ENCODE peak calls at places on chromosome 22, in ten cellular contexts. Q is psoas muscle; C is natural killer cell; Z is A549; M is endothelial cell; S is heart left ventricle; H is CD8-positive, alpha-beta T cell; P is fibroblast of the aortic adventitia; W is MCF 10A; R is fibroblast of villous mesenchyme. E is an unnamed sample.

GRCh38 chr22:35597692-35598395 is 19.3 kb downstream of the MB start:
- DNase-seq in Q (no peak), C (no peak), Z (no peak), M (no peak), S (no peak), H (no peak), P (no peak), W (no peak), R (no peak), E (no peak)

GRCh38 chr22:24181088-24181995 is at the start of gene SUSD2:
- DNase-seq in Q (peak), C (no peak), Z (no peak), M (no peak), S (no peak), H (no peak), P (no peak), W (no peak), R (no peak), E (no peak)

GRCh38 chr22:30128511-30128910 is 48.2 kb downstream of the HORMAD2 start:
- DNase-seq in Q (no peak), C (no peak), Z (no peak), M (no peak), S (no peak), H (no peak), P (no peak), W (no peak), R (no peak), E (no peak)

GRCh38 chr22:19890502-19891349 is 36.1 kb upstream of the GNB1L start:
- DNase-seq in Q (peak), C (no peak), Z (no peak), M (no peak), S (no peak), H (no peak), P (no peak), W (no peak), R (no peak), E (no peak)

GRCh38 chr22:38317995-38318715 is 922 bp upstream of the CSNK1E start:
- DNase-seq in Q (peak), C (no peak), Z (peak), M (peak), S (peak), H (no peak), P (peak), W (peak), R (peak), E (no peak)

GRCh38 chr22:19970479-19971275 is 29.1 kb upstream of the TXNRD2 start:
- DNase-seq in Q (peak), C (peak), Z (peak), M (peak), S (peak), H (peak), P (peak), W (peak), R (peak), E (peak)

GRCh38 chr22:39518996-39519680 is 1.2 kb upstream of the ATF4 start:
- DNase-seq in Q (no peak), C (no peak), Z (peak), M (no peak), S (no peak), H (no peak), P (peak), W (no peak), R (peak), E (no peak)

GRCh38 chr22:35905894-35906293 is 122.7 kb downstream of the RBFOX2 start:
- DNase-seq in Q (no peak), C (no peak), Z (no peak), M (no peak), S (no peak), H (no peak), P (no peak), W (no peak), R (no peak), E (no peak)

GRCh38 chr22:17084554-17085276 is at the start of gene IL17RA:
- DNase-seq in Q (peak), C (peak), Z (peak), M (peak), S (peak), H (peak), P (peak), W (peak), R (peak), E (peak)

GRCh38 chr22:30868663-30869385 is 99.8 kb downstream of the MORC2 start:
- DNase-seq in Q (peak), C (no peak), Z (no peak), M (no peak), S (peak), H (no peak), P (no peak), W (peak), R (peak), E (no peak)

GRCh38 chr22:19896665-19897355 is 42.1 kb upstream of the GNB1L start:
- DNase-seq in Q (no peak), C (no peak), Z (no peak), M (no peak), S (no peak), H (peak), P (no peak), W (no peak), R (no peak), E (no peak)

GRCh38 chr22:22195265-22196017 is 49.1 kb upstream of the VPREB1 start:
- DNase-seq in Q (peak), C (peak), Z (peak), M (peak), S (peak), H (peak), P (peak), W (peak), R (peak), E (peak)

GRCh38 chr22:20034143-20034542 is 13.2 kb downstream of the TANGO2 start:
- DNase-seq in Q (no peak), C (no peak), Z (no peak), M (no peak), S (no peak), H (no peak), P (no peak), W (no peak), R (no peak), E (no peak)

GRCh38 chr22:23850136-23850611 is 7.5 kb upstream of the SLC2A11 start:
- DNase-seq in Q (peak), C (no peak), Z (no peak), M (no peak), S (no peak), H (no peak), P (no peak), W (no peak), R (no peak), E (no peak)

GRCh38 chr22:40498454-40499186 is 128.2 kb downstream of the SGSM3 start:
- DNase-seq in Q (no peak), C (no peak), Z (peak), M (no peak), S (no peak), H (no peak), P (peak), W (peak), R (peak), E (no peak)

GRCh38 chr22:40463017-40463631 is 92.7 kb downstream of the SGSM3 start:
- DNase-seq in Q (no peak), C (peak), Z (no peak), M (no peak), S (no peak), H (peak), P (no peak), W (no peak), R (no peak), E (no peak)

GRCh38 chr22:27755521-27756211 is 45.9 kb downstream of the MN1 start:
- DNase-seq in Q (no peak), C (no peak), Z (no peak), M (no peak), S (no peak), H (no peak), P (peak), W (no peak), R (no peak), E (no peak)

GRCh38 chr22:45546333-45547015 is 43.8 kb downstream of the FBLN1 start:
- DNase-seq in Q (no peak), C (no peak), Z (no peak), M (no peak), S (no peak), H (no peak), P (no peak), W (no peak), R (no peak), E (no peak)

GRCh38 chr22:45579306-45579705 is 76.6 kb downstream of the FBLN1 start:
- DNase-seq in Q (peak), C (no peak), Z (no peak), M (no peak), S (no peak), H (no peak), P (no peak), W (no peak), R (no peak), E (no peak)

GRCh38 chr22:31488988-31489617 is 539 bp downstream of the EIF4ENIF1 start:
- DNase-seq in Q (peak), C (peak), Z (no peak), M (peak), S (peak), H (peak), P (peak), W (peak), R (peak), E (no peak)

GRCh38 chr22:31127181-31127772 is 4.5 kb downstream of the INPP5J start:
- DNase-seq in Q (peak), C (no peak), Z (no peak), M (no peak), S (no peak), H (no peak), P (no peak), W (no peak), R (no peak), E (no peak)

GRCh38 chr22:22248878-22249277 is 4.3 kb downstream of the VPREB1 start:
- DNase-seq in Q (no peak), C (no peak), Z (no peak), M (no peak), S (no peak), H (peak), P (no peak), W (no peak), R (no peak), E (no peak)

GRCh38 chr22:19820880-19821522 is 33.7 kb downstream of the GNB1L start:
- DNase-seq in Q (no peak), C (peak), Z (no peak), M (peak), S (no peak), H (no peak), P (no peak), W (no peak), R (no peak), E (no peak)

GRCh38 chr22:28017859-28018258 is 98.8 kb upstream of the PITPNB start:
- DNase-seq in Q (peak), C (no peak), Z (no peak), M (no peak), S (peak), H (no peak), P (no peak), W (no peak), R (no peak), E (no peak)

GRCh38 chr22:29663230-29663826 is 56.5 kb upstream of the CABP7 start:
- DNase-seq in Q (no peak), C (no peak), Z (no peak), M (no peak), S (no peak), H (no peak), P (no peak), W (no peak), R (peak), E (no peak)

GRCh38 chr22:37627545-37627944 is 11.9 kb upstream of the SH3BP1 start:
- DNase-seq in Q (no peak), C (no peak), Z (no peak), M (no peak), S (no peak), H (peak), P (no peak), W (no peak), R (no peak), E (no peak)

GRCh38 chr22:22692707-22693530 is 48.5 kb downstream of the GGTLC2 start:
- DNase-seq in Q (no peak), C (peak), Z (peak), M (peak), S (no peak), H (peak), P (peak), W (peak), R (peak), E (no peak)

GRCh38 chr22:40525250-40525884 is 111.2 kb downstream of the MRTFA start:
- DNase-seq in Q (peak), C (peak), Z (no peak), M (peak), S (peak), H (peak), P (peak), W (peak), R (peak), E (no peak)

GRCh38 chr22:19464546-19464945 is 14.4 kb downstream of the UFD1 start:
- DNase-seq in Q (no peak), C (no peak), Z (no peak), M (no peak), S (no peak), H (no peak), P (no peak), W (no peak), R (no peak), E (no peak)

GRCh38 chr22:26314171-26314570 is 114.9 kb upstream of the ASPHD2 start:
- DNase-seq in Q (no peak), C (no peak), Z (no peak), M (no peak), S (no peak), H (no peak), P (no peak), W (no peak), R (no peak), E (no peak)
- TF ChIP-seq CTCF in Q (no peak), C (no peak), Z (no peak), M (no peak), S (no peak), H (no peak), P (no peak), W (no peak), R (no peak), E (no peak)

DNA sequence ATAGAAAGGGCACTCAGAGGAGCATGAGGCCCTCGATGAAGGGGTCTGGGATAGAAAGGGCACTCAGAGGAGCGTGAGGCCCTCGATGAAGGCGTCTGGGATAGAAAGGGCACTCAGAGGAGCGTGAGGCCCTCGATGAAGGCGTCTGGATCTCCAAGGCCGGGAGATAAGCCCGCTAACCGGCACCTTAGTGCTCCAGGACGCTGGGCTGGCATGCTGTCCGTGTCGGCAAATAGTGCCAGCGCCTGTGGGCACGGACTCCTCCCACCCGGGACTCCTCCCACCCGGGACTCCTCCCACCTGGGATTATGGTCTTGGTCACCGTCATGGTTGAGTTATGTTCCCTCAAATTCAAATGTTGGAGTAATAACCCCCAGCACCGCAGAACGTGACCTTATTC is 725.3 kb downstream of the BRD1 start:
- DNase-seq in Q (no peak), C (no peak), Z (no peak), M (no peak), S (no peak), H (no peak), P (no peak), W (no peak), R (no peak), E (no peak)
- TF ChIP-seq CTCF in Q (no peak), C (no peak), Z (no peak), M (no peak), S (no peak), H (no peak), P (no peak), W (no peak), R (no peak), E (no peak)

GRCh38 chr22:33756508-33756949 is 163.7 kb downstream of the LARGE1 start:
- DNase-seq in Q (no peak), C (no peak), Z (no peak), M (no peak), S (peak), H (no peak), P (no peak), W (no peak), R (no peak), E (no peak)
- TF ChIP-seq CTCF in Q (no peak), C (no peak), Z (no peak), M (no peak), S (no peak), H (no peak), P (no peak), W (no peak), R (no peak), E (peak)

DNA sequence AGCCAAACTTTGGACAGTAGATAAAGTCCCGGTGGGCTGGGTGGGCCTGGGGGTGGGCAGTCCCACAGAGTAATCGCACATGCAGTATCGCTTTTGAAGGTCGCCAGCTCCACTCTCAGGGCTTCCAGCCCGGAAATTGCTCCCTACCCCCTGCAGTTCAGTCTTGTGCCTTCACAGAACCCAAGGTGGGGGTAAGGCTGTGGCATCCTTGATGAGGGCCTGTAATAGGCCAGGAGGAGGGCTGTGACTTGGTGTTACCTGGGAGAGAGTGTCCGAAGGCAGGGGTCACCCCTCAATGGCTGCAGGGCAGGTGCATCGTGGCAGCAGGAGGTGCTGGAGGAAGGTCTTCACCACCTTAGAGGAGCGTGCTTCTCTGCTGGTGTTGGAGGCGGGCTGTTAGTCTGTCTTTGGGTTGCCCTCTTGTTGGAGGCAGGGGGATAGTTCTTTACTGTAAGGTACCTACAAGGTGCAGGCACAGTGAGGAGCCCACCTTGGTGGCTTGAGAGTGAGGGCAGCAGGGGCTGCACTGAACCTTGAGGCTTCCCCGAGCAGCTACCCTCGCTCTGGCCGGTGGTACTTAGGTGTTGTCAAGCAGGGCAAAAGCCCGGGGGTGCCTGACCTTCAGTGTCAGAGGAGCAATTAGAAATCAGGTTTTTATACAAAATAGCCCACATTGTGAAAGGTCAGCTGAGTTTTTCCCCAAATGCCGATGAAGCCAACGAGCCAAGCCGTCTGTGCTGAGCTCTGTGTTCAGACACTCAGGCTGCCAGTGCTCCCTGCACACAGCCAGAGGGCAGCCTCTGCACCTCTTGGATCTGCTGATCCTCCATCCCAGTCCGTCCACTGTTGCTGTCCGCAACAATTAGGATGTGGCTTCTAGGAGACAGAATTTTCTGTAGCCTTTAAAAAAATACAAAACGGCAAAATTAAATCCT is 21.9 kb downstream of the SAMM50 start:
- DNase-seq in Q (no peak), C (no peak), Z (no peak), M (no peak), S (no peak), H (no peak), P (no peak), W (no peak), R (no peak), E (no peak)
- TF ChIP-seq CTCF in Q (no peak), C (no peak), Z (no peak), M (no peak), S (no peak), H (no peak), P (no peak), W (no peak), R (no peak), E (no peak)

GRCh38 chr22:21051145-21051835 is 5.5 kb downstream of the LRRC74B start:
- DNase-seq in Q (no peak), C (no peak), Z (no peak), M (no peak), S (no peak), H (no peak), P (no peak), W (no peak), R (no peak), E (no peak)
- TF ChIP-seq CTCF in Q (no peak), C (no peak), Z (no peak), M (no peak), S (no peak), H (no peak), P (no peak), W (no peak), R (no peak), E (no peak)

DNA sequence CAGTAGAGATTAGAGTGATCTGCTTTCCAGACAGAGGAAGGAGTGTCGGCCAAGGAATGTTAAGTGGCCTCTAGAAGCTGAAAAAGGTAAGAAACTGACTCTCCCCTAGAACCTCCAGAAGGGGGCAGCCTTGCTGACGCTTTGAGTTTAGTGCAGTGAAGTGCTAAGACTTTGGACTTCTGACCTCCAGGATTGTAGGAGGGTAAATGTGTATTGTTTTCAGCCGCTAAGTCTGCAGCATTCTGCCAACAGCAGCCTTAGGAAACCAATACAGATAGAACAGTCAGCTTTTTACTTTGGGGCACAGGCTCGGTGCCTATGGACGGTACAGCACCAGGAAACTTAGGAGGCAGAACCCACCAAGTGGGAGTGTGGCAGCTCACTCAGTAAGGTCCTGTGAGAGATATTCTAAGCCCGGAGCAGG is 3.6 kb upstream of the TBC1D22A start:
- DNase-seq in Q (no peak), C (peak), Z (peak), M (peak), S (peak), H (peak), P (peak), W (peak), R (peak), E (no peak)
- TF ChIP-seq CTCF in Q (peak), C (peak), Z (peak), M (peak), S (peak), H (peak), P (peak), W (peak), R (peak), E (peak)